ENCODE peak calls at places on chromosome 2, in six cellular contexts. O is NCI-H1105; Z is stimulated activated CD4-positive, alpha-beta T cell treated with anti-CD3 and anti-CD28 coated beads, Interleukin-1b, Interleukin-23, amount 100 ng/mL, for 24 hours; T is GM04503; Y is Ammon's horn; W is T-helper 2 cell. Q is an unnamed sample.

GRCh38 chr2:69046221-69046662 is 33.3 kb downstream of the ANTXR1 start:
- DNase-seq in O (no peak), Z (no peak), T (peak; percentile 65), Y (no peak), W (no peak), Q (no peak)

GRCh38 chr2:102291221-102292075 is 19.9 kb upstream of the IL1RL1 start:
- DNase-seq in O (peak; percentile 0), Z (no peak), T (no peak), Y (no peak), W (no peak), Q (no peak)

GRCh38 chr2:216001201-216001600 is 12.2 kb downstream of the MREG start:
- DNase-seq in O (no peak), Z (no peak), T (no peak), Y (no peak), W (no peak), Q (no peak)

GRCh38 chr2:208794288-208794975 is 387.8 kb downstream of the PTH2R start:
- DNase-seq in O (no peak), Z (no peak), T (no peak), Y (no peak), W (no peak), Q (no peak)

GRCh38 chr2:80490964-80491363 is 186.4 kb upstream of the LRRTM1 start:
- DNase-seq in O (no peak), Z (no peak), T (no peak), Y (no peak), W (no peak), Q (no peak)

GRCh38 chr2:7031424-7032245 is 114.4 kb downstream of the RNF144A start:
- DNase-seq in O (peak; percentile 97), Z (no peak), T (no peak), Y (peak; percentile 50), W (no peak), Q (peak; percentile 100)

GRCh38 chr2:27442282-27442980 is at the start of gene KRTCAP3:
- DNase-seq in O (peak; percentile 62), Z (no peak), T (no peak), Y (no peak), W (peak; percentile 18), Q (no peak)

GRCh38 chr2:189657867-189658266 is 3.4 kb upstream of the ASNSD1 start:
- DNase-seq in O (no peak), Z (no peak), T (no peak), Y (no peak), W (no peak), Q (no peak)

GRCh38 chr2:27370816-27371620 is 602 bp downstream of the SNX17 start:
- DNase-seq in O (no peak), Z (no peak), T (peak; percentile 16), Y (peak; percentile 29), W (no peak), Q (no peak)

GRCh38 chr2:220855296-220855695 is 716.8 kb downstream of the EPHA4 start:
- DNase-seq in O (no peak), Z (no peak), T (no peak), Y (no peak), W (no peak), Q (no peak)

GRCh38 chr2:4247796-4248195 is 544.4 kb downstream of the DCDC2C start:
- DNase-seq in O (no peak), Z (no peak), T (no peak), Y (no peak), W (no peak), Q (no peak)

GRCh38 chr2:210557721-210558120 is 1.3 kb downstream of the CPS1 start:
- DNase-seq in O (no peak), Z (no peak), T (no peak), Y (no peak), W (no peak), Q (no peak)

GRCh38 chr2:170815746-170816498 is 765 bp upstream of the GAD1 start:
- DNase-seq in O (peak; percentile 88), Z (peak; percentile 54), T (no peak), Y (peak; percentile 54), W (peak; percentile 47), Q (peak; percentile 60)

GRCh38 chr2:101985793-101986164 is 6.0 kb upstream of the IL1R2 start:
- DNase-seq in O (no peak), Z (no peak), T (no peak), Y (no peak), W (no peak), Q (no peak)

GRCh38 chr2:140506606-140507005 is 1624.2 kb downstream of the LRP1B start:
- DNase-seq in O (no peak), Z (no peak), T (peak; percentile 42), Y (no peak), W (no peak), Q (no peak)

GRCh38 chr2:43041661-43042360 is 184.6 kb downstream of the ZFP36L2 start:
- DNase-seq in O (no peak), Z (no peak), T (peak; percentile 72), Y (no peak), W (no peak), Q (peak; percentile 97)

Q was measured in dermis microvascular lymphatic vessel endothelial cell.